ENCODE peak calls at places on chromosomes 6 and 20, in seven cellular contexts. One of them, this sample, is unnamed.

GRCh38 chr6:84390334-84390733 is 162.9 kb upstream of the CEP162 start:
- DNase-seq in activated CD8-positive, alpha-beta memory T cell treated with anti-CD3 and anti-CD28 coated beads for 1 hour: no peak
- DNase-seq in NCI-H774: no peak
- DNase-seq in lower lobe of right lung: no peak
- DNase-seq in IMR-90: no peak
- DNase-seq in anterior cingulate cortex: no peak
- DNase-seq in amniotic epithelial cell: no peak
- DNase-seq in this sample: no peak

GRCh38 chr6:124962617-124963415 is 579 bp downstream of the RNF217 start:
- DNase-seq in activated CD8-positive, alpha-beta memory T cell treated with anti-CD3 and anti-CD28 coated beads for 1 hour: no peak
- DNase-seq in NCI-H774: no peak
- DNase-seq in amniotic epithelial cell: peak
- DNase-seq in lower lobe of right lung: peak
- DNase-seq in anterior cingulate cortex: peak
- DNase-seq in IMR-90: peak
- DNase-seq in this sample: peak

GRCh38 chr6:52423971-52424381 is 3.8 kb downstream of the EFHC1 start:
- DNase-seq in IMR-90: peak
- DNase-seq in amniotic epithelial cell: peak
- DNase-seq in NCI-H774: no peak
- DNase-seq in activated CD8-positive, alpha-beta memory T cell treated with anti-CD3 and anti-CD28 coated beads for 1 hour: no peak
- DNase-seq in anterior cingulate cortex: no peak
- DNase-seq in lower lobe of right lung: no peak
- DNase-seq in this sample: no peak

GRCh38 chr6:127190552-127190951 is 72.1 kb downstream of the RSPO3 start:
- DNase-seq in amniotic epithelial cell: peak
- DNase-seq in anterior cingulate cortex: no peak
- DNase-seq in IMR-90: peak
- DNase-seq in lower lobe of right lung: no peak
- DNase-seq in NCI-H774: peak
- DNase-seq in activated CD8-positive, alpha-beta memory T cell treated with anti-CD3 and anti-CD28 coated beads for 1 hour: no peak
- DNase-seq in this sample: peak

GRCh38 chr6:140275725-140276124 is 901.3 kb upstream of the CITED2 start:
- DNase-seq in lower lobe of right lung: no peak
- DNase-seq in NCI-H774: no peak
- DNase-seq in amniotic epithelial cell: no peak
- DNase-seq in anterior cingulate cortex: no peak
- DNase-seq in activated CD8-positive, alpha-beta memory T cell treated with anti-CD3 and anti-CD28 coated beads for 1 hour: no peak
- DNase-seq in IMR-90: no peak
- DNase-seq in this sample: no peak

GRCh38 chr6:166530211-166531045 is 56.0 kb downstream of the RAMACL start:
- DNase-seq in NCI-H774: no peak
- DNase-seq in lower lobe of right lung: no peak
- DNase-seq in amniotic epithelial cell: peak
- DNase-seq in activated CD8-positive, alpha-beta memory T cell treated with anti-CD3 and anti-CD28 coated beads for 1 hour: no peak
- DNase-seq in IMR-90: no peak
- DNase-seq in anterior cingulate cortex: no peak
- DNase-seq in this sample: no peak

GRCh38 chr6:56540232-56540631 is 102.5 kb downstream of the DST start:
- DNase-seq in NCI-H774: no peak
- DNase-seq in amniotic epithelial cell: no peak
- DNase-seq in anterior cingulate cortex: no peak
- DNase-seq in lower lobe of right lung: no peak
- DNase-seq in IMR-90: no peak
- DNase-seq in activated CD8-positive, alpha-beta memory T cell treated with anti-CD3 and anti-CD28 coated beads for 1 hour: no peak
- DNase-seq in this sample: no peak

GRCh38 chr6:25006565-25007001 is 70.8 kb upstream of the RIPOR2 start:
- DNase-seq in lower lobe of right lung: peak
- DNase-seq in amniotic epithelial cell: peak
- DNase-seq in IMR-90: no peak
- DNase-seq in anterior cingulate cortex: peak
- DNase-seq in activated CD8-positive, alpha-beta memory T cell treated with anti-CD3 and anti-CD28 coated beads for 1 hour: no peak
- DNase-seq in NCI-H774: peak
- DNase-seq in this sample: no peak

GRCh38 chr20:47355489-47356219 is 845 bp downstream of the ZMYND8 start:
- DNase-seq in lower lobe of right lung: peak
- DNase-seq in activated CD8-positive, alpha-beta memory T cell treated with anti-CD3 and anti-CD28 coated beads for 1 hour: no peak
- DNase-seq in amniotic epithelial cell: no peak
- DNase-seq in IMR-90: no peak
- DNase-seq in anterior cingulate cortex: peak
- DNase-seq in NCI-H774: no peak
- DNase-seq in this sample: peak

GRCh38 chr20:9072741-9073310 is 3.9 kb downstream of the PLCB4 start:
- DNase-seq in anterior cingulate cortex: no peak
- DNase-seq in NCI-H774: no peak
- DNase-seq in lower lobe of right lung: no peak
- DNase-seq in IMR-90: no peak
- DNase-seq in activated CD8-positive, alpha-beta memory T cell treated with anti-CD3 and anti-CD28 coated beads for 1 hour: no peak
- DNase-seq in amniotic epithelial cell: no peak
- DNase-seq in this sample: no peak

GRCh38 chr6:14312497-14312896 is 194.9 kb downstream of the CD83 start:
- DNase-seq in NCI-H774: no peak
- DNase-seq in activated CD8-positive, alpha-beta memory T cell treated with anti-CD3 and anti-CD28 coated beads for 1 hour: no peak
- DNase-seq in IMR-90: no peak
- DNase-seq in lower lobe of right lung: no peak
- DNase-seq in anterior cingulate cortex: no peak
- DNase-seq in amniotic epithelial cell: no peak
- DNase-seq in this sample: no peak

GRCh38 chr20:48986899-48987298 is 59.2 kb upstream of the CSE1L start:
- DNase-seq in anterior cingulate cortex: no peak
- DNase-seq in lower lobe of right lung: no peak
- DNase-seq in IMR-90: no peak
- DNase-seq in amniotic epithelial cell: no peak
- DNase-seq in NCI-H774: peak
- DNase-seq in activated CD8-positive, alpha-beta memory T cell treated with anti-CD3 and anti-CD28 coated beads for 1 hour: no peak
- DNase-seq in this sample: peak

GRCh38 chr20:63011798-63012197 is 5.0 kb upstream of the BHLHE23 start:
- DNase-seq in activated CD8-positive, alpha-beta memory T cell treated with anti-CD3 and anti-CD28 coated beads for 1 hour: no peak
- DNase-seq in IMR-90: no peak
- DNase-seq in NCI-H774: peak
- DNase-seq in amniotic epithelial cell: no peak
- DNase-seq in anterior cingulate cortex: no peak
- DNase-seq in lower lobe of right lung: no peak
- DNase-seq in this sample: no peak

GRCh38 chr20:2326046-2326445 is 30.2 kb downstream of the TGM3 start:
- DNase-seq in NCI-H774: no peak
- DNase-seq in IMR-90: no peak
- DNase-seq in lower lobe of right lung: no peak
- DNase-seq in amniotic epithelial cell: no peak
- DNase-seq in anterior cingulate cortex: no peak
- DNase-seq in activated CD8-positive, alpha-beta memory T cell treated with anti-CD3 and anti-CD28 coated beads for 1 hour: no peak
- DNase-seq in this sample: no peak

GRCh38 chr20:48784273-48784641 is 43.5 kb downstream of the PREX1 start:
- DNase-seq in IMR-90: no peak
- DNase-seq in anterior cingulate cortex: no peak
- DNase-seq in NCI-H774: no peak
- DNase-seq in amniotic epithelial cell: no peak
- DNase-seq in lower lobe of right lung: no peak
- DNase-seq in activated CD8-positive, alpha-beta memory T cell treated with anti-CD3 and anti-CD28 coated beads for 1 hour: no peak
- DNase-seq in this sample: no peak

GRCh38 chr20:19070036-19070435 is 142.4 kb upstream of the SLC24A3 start:
- DNase-seq in anterior cingulate cortex: peak
- DNase-seq in lower lobe of right lung: no peak
- DNase-seq in activated CD8-positive, alpha-beta memory T cell treated with anti-CD3 and anti-CD28 coated beads for 1 hour: no peak
- DNase-seq in NCI-H774: no peak
- DNase-seq in IMR-90: no peak
- DNase-seq in amniotic epithelial cell: no peak
- DNase-seq in this sample: no peak

GRCh38 chr20:50111120-50111828 is 1.7 kb downstream of the UBE2V1 start:
- DNase-seq in anterior cingulate cortex: no peak
- DNase-seq in activated CD8-positive, alpha-beta memory T cell treated with anti-CD3 and anti-CD28 coated beads for 1 hour: no peak
- DNase-seq in amniotic epithelial cell: peak
- DNase-seq in NCI-H774: no peak
- DNase-seq in lower lobe of right lung: no peak
- DNase-seq in IMR-90: peak
- DNase-seq in this sample: no peak